ENCODE peak calls at places on chromosomes 7 and 10, in five cellular contexts. D is mucosa of descending colon, N is cardiac muscle cell, T is tibial artery, M is AG04450. Q is an unnamed sample. For H3K9me3, the result is how much of the 10 kb centered on the place peaks cover.

GRCh38 chr7:115844857-115845256 is 185.7 kb downstream of the TFEC start:
- DNase-seq in M (no peak), T (no peak), D (no peak), N (peak), Q (no peak)

GRCh38 chr10:111080224-111080623 is 3.4 kb downstream of the ADRA2A start:
- DNase-seq in T (no peak), N (no peak), D (no peak), M (no peak), Q (no peak)

GRCh38 chr7:106177738-106178592 is 65.9 kb upstream of the SYPL1 start:
- DNase-seq in M (no peak), D (no peak), T (no peak), N (no peak), Q (no peak)

GRCh38 chr7:151038951-151039849 is 9.1 kb upstream of the ASIC3 start:
- DNase-seq in M (no peak), N (peak), T (peak), D (peak), Q (no peak)

GRCh38 chr10:69669408-69669807 is 39.4 kb downstream of the FAM241B start:
- DNase-seq in D (no peak), T (no peak), M (no peak), N (no peak), Q (no peak)

GRCh38 chr10:91196268-91197043 is 24.0 kb upstream of the PCGF5 start:
- DNase-seq in D (no peak), T (no peak), N (no peak), M (no peak), Q (no peak)

GRCh38 chr7:126727930-126728331 is 524.8 kb downstream of the GRM8 start:
- DNase-seq in N (peak), T (no peak), D (no peak), M (no peak), Q (no peak)

GRCh38 chr7:101626069-101626671 is 2.9 kb downstream of the MYL10 start:
- DNase-seq in D (no peak), M (no peak), T (no peak), N (no peak), Q (no peak)

GRCh38 chr7:128166603-128167315 is 74.3 kb upstream of the LEP start:
- DNase-seq in D (no peak), M (no peak), N (peak), T (no peak), Q (no peak)

GRCh38 chr7:130133029-130133774 is 62.9 kb downstream of the KLHDC10 start:
- DNase-seq in D (no peak), N (no peak), M (no peak), T (no peak), Q (no peak)

GRCh38 chr7:921581-922333 is 32.7 kb downstream of the ADAP1 start:
- DNase-seq in M (no peak), N (no peak), D (peak), T (peak), Q (no peak)

GRCh38 chr7:32428546-32428945 is 61.6 kb downstream of the LSM5 start:
- DNase-seq in N (no peak), T (no peak), D (no peak), M (no peak), Q (no peak)

GRCh38 chr10:128934492-128934891 is 532.5 kb upstream of the MGMT start:
- DNase-seq in T (no peak), N (no peak), M (no peak), D (no peak), Q (no peak)

GRCh38 chr7:120915314-120915713 is 35.3 kb upstream of the ING3 start:
- DNase-seq in M (no peak), D (no peak), N (no peak), T (no peak), Q (no peak)

GRCh38 chr7:151869457-151869856 is 7.5 kb downstream of the PRKAG2 start:
- DNase-seq in D (no peak), M (no peak), T (no peak), N (no peak), Q (no peak)

GRCh38 chr7:64634406-64635062 is 31.4 kb upstream of the ZNF107 start:
- DNase-seq in M (no peak), D (no peak), N (no peak), T (no peak), Q (no peak)
- H3K9me3 ChIP-seq in M (under half), D (under half), N (under half), T (under half), Q (under half)

GRCh38 chr7:158126661-158127060 is 461.0 kb downstream of the PTPRN2 start:
- DNase-seq in T (no peak), D (no peak), M (no peak), N (no peak), Q (no peak)

GRCh38 chr7:158123753-158124152 is 463.9 kb downstream of the PTPRN2 start:
- DNase-seq in D (no peak), T (peak), M (no peak), N (no peak), Q (no peak)

GRCh38 chr7:158124671-158125079 is 462.9 kb downstream of the PTPRN2 start:
- DNase-seq in T (peak), M (no peak), D (no peak), N (no peak), Q (no peak)

GRCh38 chr7:158125721-158126120 is 461.9 kb downstream of the PTPRN2 start:
- DNase-seq in D (no peak), T (no peak), M (no peak), N (no peak), Q (no peak)

GRCh38 chr7:158125091-158125490 is 462.5 kb downstream of the PTPRN2 start:
- DNase-seq in D (no peak), M (no peak), N (no peak), T (peak), Q (no peak)
- H3K9me3 ChIP-seq in D (under half), M (half or more), N (under half), T (under half), Q (under half)

DNA sequence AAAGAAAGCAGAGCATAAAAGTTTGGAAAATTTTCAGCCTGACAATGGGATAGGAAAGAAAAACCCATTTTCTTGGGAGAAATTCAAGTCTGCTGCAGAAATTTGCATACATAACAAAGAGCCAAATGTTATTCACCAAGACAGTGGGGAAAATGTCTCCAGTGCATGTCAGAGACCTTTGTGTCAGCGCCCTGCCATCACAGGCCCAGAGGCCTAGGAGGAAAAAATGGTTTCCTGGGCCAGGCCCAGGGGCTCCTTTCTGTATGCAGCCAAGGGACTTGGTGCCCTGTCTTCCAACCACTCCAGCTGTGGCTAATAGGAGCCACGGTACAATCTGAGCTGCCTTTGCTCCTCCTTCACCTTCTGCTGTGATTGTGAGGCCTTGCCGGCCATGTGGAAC is 189.1 kb upstream of the PITRM1 start:
- DNase-seq in M (no peak), N (no peak), T (no peak), D (no peak), Q (no peak)
- H3K9me3 ChIP-seq in M (under half), N (under half), T (under half), D (under half), Q (under half)

DNA sequence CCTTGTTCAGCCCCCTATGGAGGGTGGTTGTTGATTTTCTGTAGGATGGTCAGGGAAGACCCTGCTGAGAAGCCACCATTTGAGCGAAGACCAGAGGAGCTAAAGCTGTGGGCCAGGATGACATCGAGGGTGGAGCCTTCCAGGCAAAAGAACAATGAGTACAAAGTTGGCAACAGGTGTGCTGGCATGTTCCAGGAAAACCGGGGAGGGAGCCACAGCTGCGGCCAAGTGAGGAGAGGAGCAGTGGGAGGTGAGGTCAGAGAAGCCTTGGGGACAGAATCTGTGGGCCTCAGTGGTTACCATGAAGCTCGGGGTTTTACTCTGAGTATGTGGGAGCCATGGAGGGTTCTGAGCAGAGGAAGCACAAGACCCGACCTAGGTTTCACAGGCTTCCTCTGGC is 75.6 kb upstream of the ZNF479 start:
- DNase-seq in M (no peak), N (no peak), D (no peak), T (no peak), Q (no peak)
- H3K9me3 ChIP-seq in M (half or more), N (under half), D (half or more), T (under half), Q (under half)

DNA sequence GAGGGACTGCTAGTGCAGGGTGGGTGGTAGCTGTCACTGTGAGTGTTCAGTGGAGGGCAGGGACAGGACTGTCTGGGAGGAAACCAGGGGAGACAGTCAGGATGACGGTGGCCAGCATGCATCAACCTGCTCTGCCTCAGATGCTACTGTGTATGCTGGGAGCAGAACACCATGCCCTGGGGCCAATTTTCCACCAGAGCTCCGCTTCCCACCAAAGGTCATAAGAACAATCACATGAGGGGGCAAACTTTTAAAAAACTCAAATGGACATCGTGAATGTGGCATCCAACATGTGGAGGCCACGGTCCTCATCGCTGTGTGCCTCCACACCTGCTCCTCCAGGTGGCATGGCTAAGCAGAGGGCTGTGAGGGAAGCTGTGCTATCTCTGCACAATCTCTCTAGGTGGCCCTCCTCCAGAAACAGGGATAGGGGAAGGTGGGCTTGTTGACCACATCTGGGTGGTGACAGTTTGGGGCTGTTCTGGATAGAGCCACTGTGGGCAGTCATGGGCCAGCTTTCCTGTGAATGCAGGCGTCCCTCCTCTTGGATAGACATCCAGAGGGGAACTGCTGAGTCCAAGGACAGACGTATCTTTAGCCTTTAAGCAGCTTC is 411.0 kb downstream of the PTPRN2 start:
- DNase-seq in T (no peak), M (no peak), N (no peak), D (no peak), Q (no peak)
- H3K9me3 ChIP-seq in T (under half), M (under half), N (under half), D (under half), Q (under half)

GRCh38 chr7:158300427-158300826 is 287.2 kb downstream of the PTPRN2 start:
- DNase-seq in M (no peak), D (no peak), N (no peak), T (no peak), Q (no peak)
- H3K9me3 ChIP-seq in M (half or more), D (under half), N (under half), T (under half), Q (under half)